ENCODE peak calls at places on chromosomes 1 and 21, in four cellular contexts. One of them, this sample, is unnamed.

GRCh38 chr1:231016234-231016633 is 23.8 kb downstream of the FAM89A start:
- DNase-seq in endothelial cell of umbilical vein: no peak
- DNase-seq in K562: no peak
- DNase-seq in H1: no peak
- DNase-seq in this sample: no peak

GRCh38 chr1:228101614-228101993 is 1.5 kb downstream of the C1orf35 start:
- DNase-seq in H1: no peak
- DNase-seq in K562: no peak
- DNase-seq in endothelial cell of umbilical vein: no peak
- DNase-seq in this sample: peak

GRCh38 chr21:17451364-17451869 is 61.4 kb upstream of the CXADR start:
- DNase-seq in H1: no peak
- DNase-seq in K562: no peak
- DNase-seq in endothelial cell of umbilical vein: peak
- DNase-seq in this sample: peak

GRCh38 chr1:208105756-208106155 is 138.4 kb downstream of the PLXNA2 start:
- DNase-seq in K562: no peak
- DNase-seq in endothelial cell of umbilical vein: no peak
- DNase-seq in H1: no peak
- DNase-seq in this sample: no peak

GRCh38 chr1:204410764-204411450 is 710 bp downstream of the PPP1R15B start:
- DNase-seq in H1: no peak
- DNase-seq in endothelial cell of umbilical vein: peak
- DNase-seq in K562: no peak
- DNase-seq in this sample: peak

GRCh38 chr1:62906428-62906886 is 122.5 kb downstream of the ATG4C start:
- DNase-seq in K562: peak
- DNase-seq in H1: no peak
- DNase-seq in endothelial cell of umbilical vein: peak
- DNase-seq in this sample: peak

GRCh38 chr21:37407719-37408455 is 41.3 kb downstream of the DYRK1A start:
- DNase-seq in K562: no peak
- DNase-seq in H1: no peak
- DNase-seq in endothelial cell of umbilical vein: no peak
- DNase-seq in this sample: no peak

GRCh38 chr1:101105877-101106276 is 80.3 kb upstream of the DPH5 start:
- DNase-seq in K562: no peak
- DNase-seq in H1: no peak
- DNase-seq in endothelial cell of umbilical vein: no peak
- DNase-seq in this sample: no peak

GRCh38 chr1:29456685-29457084 is 220.4 kb downstream of the PTPRU start:
- DNase-seq in H1: no peak
- DNase-seq in endothelial cell of umbilical vein: no peak
- DNase-seq in K562: no peak
- DNase-seq in this sample: no peak

GRCh38 chr1:117339866-117340357 is 27.3 kb upstream of the MAN1A2 start:
- DNase-seq in K562: peak
- DNase-seq in endothelial cell of umbilical vein: peak
- DNase-seq in H1: no peak
- DNase-seq in this sample: peak

GRCh38 chr1:108561145-108561458 is 1.2 kb downstream of the EEIG2 start:
- DNase-seq in K562: peak
- DNase-seq in H1: no peak
- DNase-seq in endothelial cell of umbilical vein: no peak
- DNase-seq in this sample: no peak

GRCh38 chr1:117595993-117596720 is 9.7 kb upstream of the TENT5C start:
- DNase-seq in endothelial cell of umbilical vein: no peak
- DNase-seq in K562: no peak
- DNase-seq in H1: no peak
- DNase-seq in this sample: peak

GRCh38 chr21:33254766-33255165 is 11.4 kb upstream of the IL10RB start:
- DNase-seq in H1: no peak
- DNase-seq in endothelial cell of umbilical vein: no peak
- DNase-seq in K562: no peak
- DNase-seq in this sample: no peak

GRCh38 chr1:70583522-70583921 is 172.5 kb downstream of the CTH start:
- DNase-seq in K562: no peak
- DNase-seq in H1: no peak
- DNase-seq in endothelial cell of umbilical vein: no peak
- DNase-seq in this sample: no peak

GRCh38 chr1:50605186-50605875 is 182.1 kb upstream of the DMRTA2 start:
- DNase-seq in K562: peak
- DNase-seq in H1: no peak
- DNase-seq in endothelial cell of umbilical vein: peak
- DNase-seq in this sample: peak

GRCh38 chr1:174497461-174497860 is 49.7 kb downstream of the GPR52 start:
- DNase-seq in K562: no peak
- DNase-seq in endothelial cell of umbilical vein: no peak
- DNase-seq in H1: no peak
- DNase-seq in this sample: no peak

GRCh38 chr1:65148548-65149390 is 766 bp downstream of the AK4 start:
- DNase-seq in H1: peak
- DNase-seq in endothelial cell of umbilical vein: peak
- DNase-seq in K562: peak
- DNase-seq in this sample: peak

GRCh38 chr1:234729566-234729965 is 119.6 kb upstream of the IRF2BP2 start:
- DNase-seq in endothelial cell of umbilical vein: no peak
- DNase-seq in K562: no peak
- DNase-seq in H1: no peak
- DNase-seq in this sample: no peak

GRCh38 chr1:225762444-225762843 is 15.2 kb upstream of the SRP9 start:
- DNase-seq in H1: no peak
- DNase-seq in K562: no peak
- DNase-seq in endothelial cell of umbilical vein: no peak
- DNase-seq in this sample: no peak

GRCh38 chr1:29767088-29767685 is 530.9 kb downstream of the PTPRU start:
- DNase-seq in H1: no peak
- DNase-seq in endothelial cell of umbilical vein: no peak
- DNase-seq in K562: no peak
- DNase-seq in this sample: no peak

GRCh38 chr1:167071286-167071685 is 18.9 kb downstream of the GPA33 start:
- DNase-seq in H1: no peak
- DNase-seq in K562: no peak
- DNase-seq in endothelial cell of umbilical vein: no peak
- DNase-seq in this sample: no peak

GRCh38 chr1:20528221-20528620 is 20.3 kb upstream of the MUL1 start:
- DNase-seq in K562: no peak
- DNase-seq in H1: no peak
- DNase-seq in endothelial cell of umbilical vein: no peak
- DNase-seq in this sample: no peak

GRCh38 chr1:53467391-53467790 is 8.2 kb downstream of the DMRTB1 start:
- DNase-seq in K562: no peak
- DNase-seq in endothelial cell of umbilical vein: no peak
- DNase-seq in H1: no peak
- DNase-seq in this sample: peak

GRCh38 chr1:234239936-234240335 is 133.3 kb upstream of the COA6 start:
- DNase-seq in K562: no peak
- DNase-seq in endothelial cell of umbilical vein: no peak
- DNase-seq in H1: no peak
- DNase-seq in this sample: no peak

GRCh38 chr1:182795563-182796228 is 6.1 kb downstream of the NPL start:
- DNase-seq in endothelial cell of umbilical vein: no peak
- DNase-seq in K562: no peak
- DNase-seq in H1: no peak
- DNase-seq in this sample: peak

GRCh38 chr1:237877628-237878027 is 13.1 kb downstream of the ZP4 start:
- DNase-seq in H1: no peak
- DNase-seq in K562: no peak
- DNase-seq in endothelial cell of umbilical vein: no peak
- DNase-seq in this sample: no peak

GRCh38 chr1:179448429-179449149 is 82.8 kb downstream of the AXDND1 start:
- DNase-seq in K562: peak
- DNase-seq in endothelial cell of umbilical vein: no peak
- DNase-seq in H1: no peak
- DNase-seq in this sample: no peak

GRCh38 chr1:35220976-35221375 is 28.0 kb upstream of the SFPQ start:
- DNase-seq in H1: no peak
- DNase-seq in endothelial cell of umbilical vein: peak
- DNase-seq in K562: peak
- DNase-seq in this sample: peak

GRCh38 chr1:22206551-22207125 is 63.7 kb upstream of the WNT4 start:
- DNase-seq in H1: no peak
- DNase-seq in endothelial cell of umbilical vein: no peak
- DNase-seq in K562: no peak
- DNase-seq in this sample: no peak

GRCh38 chr1:6180215-6180577 is at the start of gene CHD5:
- DNase-seq in K562: no peak
- DNase-seq in H1: no peak
- DNase-seq in endothelial cell of umbilical vein: no peak
- DNase-seq in this sample: no peak

GRCh38 chr1:211756471-211757020 is 74.0 kb downstream of the LPGAT1 start:
- DNase-seq in H1: no peak
- DNase-seq in K562: no peak
- DNase-seq in endothelial cell of umbilical vein: no peak
- DNase-seq in this sample: no peak

GRCh38 chr1:29515188-29515955 is 279.1 kb downstream of the PTPRU start:
- DNase-seq in K562: no peak
- DNase-seq in endothelial cell of umbilical vein: no peak
- DNase-seq in H1: no peak
- DNase-seq in this sample: no peak

GRCh38 chr1:18965206-18966173 is 9.0 kb upstream of the IFFO2 start:
- DNase-seq in endothelial cell of umbilical vein: no peak
- DNase-seq in K562: no peak
- DNase-seq in H1: peak
- DNase-seq in this sample: no peak

GRCh38 chr1:18962855-18963737 is 6.6 kb upstream of the IFFO2 start:
- DNase-seq in K562: no peak
- DNase-seq in endothelial cell of umbilical vein: no peak
- DNase-seq in H1: no peak
- DNase-seq in this sample: no peak

GRCh38 chr1:18967066-18967690 is 10.7 kb upstream of the IFFO2 start:
- DNase-seq in endothelial cell of umbilical vein: no peak
- DNase-seq in K562: no peak
- DNase-seq in H1: no peak
- DNase-seq in this sample: no peak

GRCh38 chr1:18962121-18962721 is 5.7 kb upstream of the IFFO2 start:
- DNase-seq in K562: no peak
- DNase-seq in endothelial cell of umbilical vein: no peak
- DNase-seq in H1: no peak
- DNase-seq in this sample: no peak

GRCh38 chr1:18963968-18964367 is 7.5 kb upstream of the IFFO2 start:
- DNase-seq in endothelial cell of umbilical vein: no peak
- DNase-seq in K562: no peak
- DNase-seq in H1: no peak
- DNase-seq in this sample: no peak
- TF ChIP-seq POLR2A in endothelial cell of umbilical vein: no peak
- TF ChIP-seq POLR2A in K562: no peak
- TF ChIP-seq POLR2A in H1: no peak
- TF ChIP-seq POLR2A in this sample: no peak

DNA sequence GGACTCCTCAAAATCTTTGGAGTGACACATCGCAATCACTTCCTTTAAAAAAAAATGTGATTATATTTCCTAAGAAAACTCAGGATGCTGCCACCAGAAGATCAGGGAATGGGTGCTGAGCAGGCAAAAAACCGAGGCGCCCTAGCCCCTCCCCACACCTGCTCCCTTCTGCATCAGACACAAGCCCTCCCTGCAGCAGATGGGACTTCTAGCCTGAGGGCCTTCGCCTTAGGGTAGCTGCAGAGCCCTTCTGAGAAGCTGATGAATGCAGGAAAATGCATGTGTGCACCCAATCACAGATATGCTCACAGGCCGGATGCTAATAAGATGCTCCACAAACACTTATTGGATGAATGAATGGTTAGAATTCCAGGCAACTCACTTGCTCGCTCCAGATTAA is 6.8 kb upstream of the C1orf210 start:
- DNase-seq in H1: no peak
- DNase-seq in K562: no peak
- DNase-seq in endothelial cell of umbilical vein: no peak
- DNase-seq in this sample: no peak
- TF ChIP-seq MAX in H1: no peak
- TF ChIP-seq MAX in K562: no peak
- TF ChIP-seq MAX in endothelial cell of umbilical vein: no peak
- TF ChIP-seq MAX in this sample: no peak

GRCh38 chr1:206703647-206704046 is 18.9 kb downstream of the MAPKAPK2 start:
- DNase-seq in H1: no peak
- DNase-seq in endothelial cell of umbilical vein: no peak
- DNase-seq in K562: no peak
- DNase-seq in this sample: no peak
- TF ChIP-seq POLR2A in H1: no peak
- TF ChIP-seq POLR2A in endothelial cell of umbilical vein: no peak
- TF ChIP-seq POLR2A in K562: no peak
- TF ChIP-seq POLR2A in this sample: no peak

GRCh38 chr1:26014179-26014578 is 7.4 kb upstream of the EXTL1 start:
- DNase-seq in H1: no peak
- DNase-seq in K562: no peak
- DNase-seq in endothelial cell of umbilical vein: no peak
- DNase-seq in this sample: no peak

GRCh38 chr1:26006710-26007109 is 8.8 kb upstream of the PAFAH2 start:
- DNase-seq in H1: no peak
- DNase-seq in K562: no peak
- DNase-seq in endothelial cell of umbilical vein: no peak
- DNase-seq in this sample: no peak

GRCh38 chr1:26012862-26013261 is 8.7 kb upstream of the EXTL1 start:
- DNase-seq in K562: no peak
- DNase-seq in H1: no peak
- DNase-seq in endothelial cell of umbilical vein: no peak
- DNase-seq in this sample: no peak

GRCh38 chr1:26015358-26015757 is 6.2 kb upstream of the EXTL1 start:
- DNase-seq in endothelial cell of umbilical vein: no peak
- DNase-seq in H1: no peak
- DNase-seq in K562: no peak
- DNase-seq in this sample: peak

GRCh38 chr1:26010800-26011199 is 10.8 kb upstream of the EXTL1 start:
- DNase-seq in H1: no peak
- DNase-seq in endothelial cell of umbilical vein: no peak
- DNase-seq in K562: no peak
- DNase-seq in this sample: no peak
- TF ChIP-seq MAX in H1: no peak
- TF ChIP-seq MAX in endothelial cell of umbilical vein: no peak
- TF ChIP-seq MAX in K562: no peak
- TF ChIP-seq MAX in this sample: no peak

GRCh38 chr1:41700986-41701535 is 216.6 kb upstream of the EDN2 start:
- DNase-seq in H1: no peak
- DNase-seq in endothelial cell of umbilical vein: no peak
- DNase-seq in K562: no peak
- DNase-seq in this sample: no peak
- TF ChIP-seq POLR2A in H1: no peak
- TF ChIP-seq POLR2A in endothelial cell of umbilical vein: no peak
- TF ChIP-seq POLR2A in K562: no peak
- TF ChIP-seq POLR2A in this sample: no peak

This sample was measured in NB4.